ENCODE peak calls at places on chromosomes 7 and 10, in eight cellular contexts. C, J, E, S, B, Y, P and M are unnamed samples. For H3K4me1, the result is how much of the 10 kb centered on the place peaks cover.

GRCh38 chr7:21514071-21514470 is 28.8 kb upstream of the DNAH11 start:
- DNase-seq in P (no peak), Y (no peak), S (no peak), E (no peak), B (no peak), C (no peak), J (no peak), M (no peak)

GRCh38 chr10:11058965-11059364 is 41.3 kb downstream of the CELF2 start:
- DNase-seq in B (no peak), E (no peak), C (no peak), S (no peak), J (no peak), P (no peak), Y (no peak), M (no peak)

GRCh38 chr7:77980087-77980713 is 181.6 kb downstream of the PHTF2 start:
- DNase-seq in C (no peak), S (no peak), Y (no peak), E (no peak), P (no peak), J (no peak), B (no peak), M (no peak)

GRCh38 chr10:69668722-69669121 is 38.7 kb downstream of the FAM241B start:
- DNase-seq in Y (no peak), P (no peak), B (no peak), E (no peak), C (no peak), S (no peak), J (no peak), M (no peak)

GRCh38 chr7:148395292-148395691 is 195.3 kb upstream of the C7orf33 start:
- DNase-seq in B (no peak), J (no peak), Y (no peak), S (no peak), C (no peak), E (no peak), P (no peak), M (no peak)

GRCh38 chr7:33732462-33732861 is 172.9 kb upstream of the BMPER start:
- DNase-seq in E (no peak), P (no peak), B (no peak), C (no peak), Y (no peak), S (no peak), J (no peak), M (no peak)

GRCh38 chr7:23491502-23491901 is 21.2 kb upstream of the IGF2BP3 start:
- DNase-seq in P (peak), B (no peak), S (no peak), C (no peak), Y (no peak), E (no peak), J (no peak), M (no peak)

GRCh38 chr7:113730309-113730955 is 188.4 kb downstream of the PPP1R3A start:
- DNase-seq in Y (no peak), S (no peak), C (no peak), B (no peak), E (no peak), J (no peak), P (no peak), M (no peak)

GRCh38 chr10:78348416-78349164 is 314.9 kb downstream of the RPS24 start:
- DNase-seq in S (no peak), J (peak), P (peak), E (no peak), C (no peak), B (no peak), Y (no peak), M (no peak)

GRCh38 chr7:100584046-100584676 is 1.8 kb downstream of the LRCH4 start:
- DNase-seq in P (no peak), E (no peak), J (no peak), B (no peak), Y (no peak), C (no peak), S (no peak), M (no peak)

GRCh38 chr7:77887567-77887966 is 89.0 kb downstream of the PHTF2 start:
- DNase-seq in S (no peak), J (no peak), B (no peak), Y (no peak), P (no peak), C (no peak), E (no peak), M (no peak)

GRCh38 chr10:117134084-117135025 is 3.7 kb downstream of the VAX1 start:
- DNase-seq in J (no peak), C (no peak), S (no peak), B (no peak), Y (no peak), P (no peak), E (no peak), M (no peak)

DNA sequence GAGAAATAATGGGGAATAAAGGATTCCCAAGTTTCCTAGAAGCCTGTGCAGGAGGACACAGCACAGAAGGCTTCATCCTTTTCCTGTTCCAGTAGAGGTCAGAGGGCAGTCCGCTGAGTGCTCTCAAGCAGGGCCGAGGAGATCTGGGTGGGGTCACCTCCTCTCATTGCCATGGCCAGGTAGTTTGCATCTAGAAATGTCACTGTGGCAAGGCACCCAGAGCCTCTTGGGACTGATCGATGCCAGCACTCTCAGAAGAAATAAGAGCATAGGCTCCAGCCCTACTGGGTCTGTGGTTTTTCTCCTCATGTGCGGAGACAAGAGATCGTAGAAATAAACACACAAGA is 7.9 kb downstream of the NUB1 start:
- DNase-seq in E (no peak), Y (no peak), J (no peak), P (no peak), B (no peak), S (no peak), C (no peak), M (no peak)
- H3K27ac ChIP-seq in E (no peak), Y (no peak), J (peak), P (peak), B (no peak), S (peak), C (peak), M (peak)

GRCh38 chr7:116953727-116954442 is 584 bp downstream of the ST7 start:
- DNase-seq in J (peak), B (peak), C (peak), E (peak), P (peak), S (peak), Y (peak), M (peak)
- TF ChIP-seq POLR2A in J (peak), B (peak), C (peak), E (no peak), P (peak), S (no peak), Y (peak), M (no peak)

GRCh38 chr10:60427148-60427547 is 37.5 kb upstream of the ANK3 start:
- DNase-seq in P (no peak), E (no peak), J (no peak), C (no peak), Y (no peak), S (no peak), B (no peak), M (no peak)
- H3K4me1 ChIP-seq in P (under half), E (half or more), J (under half), C (under half), Y (under half), S (under half), B (under half), M (under half)

GRCh38 chr7:158778476-158778875 is 50.8 kb downstream of the ESYT2 start:
- DNase-seq in S (no peak), B (no peak), P (no peak), E (no peak), J (no peak), C (no peak), Y (no peak), M (no peak)
- H3K27ac ChIP-seq in S (no peak), B (no peak), P (no peak), E (no peak), J (no peak), C (no peak), Y (no peak), M (no peak)

GRCh38 chr10:34537629-34538231 is 277.4 kb downstream of the PARD3 start:
- DNase-seq in P (no peak), E (no peak), S (no peak), C (no peak), J (no peak), Y (no peak), B (no peak), M (no peak)

GRCh38 chr10:34535872-34536271 is 279.2 kb downstream of the PARD3 start:
- DNase-seq in B (no peak), Y (no peak), C (no peak), P (no peak), E (no peak), S (no peak), J (no peak), M (no peak)

GRCh38 chr10:34540492-34540891 is 274.6 kb downstream of the PARD3 start:
- DNase-seq in P (no peak), E (no peak), B (no peak), Y (no peak), J (no peak), S (no peak), C (no peak), M (no peak)

GRCh38 chr10:34538291-34538829 is 276.7 kb downstream of the PARD3 start:
- DNase-seq in S (no peak), C (no peak), B (no peak), P (no peak), J (no peak), Y (no peak), E (peak), M (peak)

DNA sequence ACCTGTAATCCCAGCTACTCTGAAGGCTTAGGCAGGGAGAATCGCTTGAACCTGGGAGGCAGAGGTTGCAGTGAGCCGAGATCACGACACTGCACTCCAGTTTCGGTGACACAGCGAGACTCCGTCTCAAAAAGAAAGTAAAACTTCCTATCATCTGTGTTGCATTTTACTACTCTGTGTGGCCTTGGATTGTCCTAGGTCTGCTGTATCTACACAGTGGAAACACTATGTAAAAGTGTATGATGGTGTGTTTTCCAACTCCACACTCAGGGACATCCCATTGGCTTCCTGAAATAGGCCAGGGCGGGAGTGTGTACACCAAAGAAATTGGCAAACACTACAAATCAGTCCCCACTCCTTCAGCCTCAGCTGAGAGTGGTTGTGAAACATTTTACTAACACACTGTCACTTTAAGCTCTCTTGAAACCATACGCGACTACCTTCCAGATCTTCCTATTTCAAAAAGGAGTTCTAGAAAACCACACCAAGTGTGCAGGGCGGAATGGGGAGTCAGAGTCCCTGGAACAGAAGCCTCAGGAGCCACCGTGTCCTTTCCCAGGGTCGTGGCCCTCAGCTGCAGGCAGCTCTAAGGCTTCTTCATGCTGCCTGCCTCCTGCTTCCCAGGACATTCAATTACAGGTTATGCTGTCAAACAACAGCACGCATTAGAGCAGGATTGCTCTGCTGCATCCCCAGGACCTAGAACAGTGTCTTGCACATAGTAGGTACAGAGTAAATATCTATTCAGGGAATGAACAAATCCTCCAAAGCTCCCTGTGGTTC is 275.4 kb downstream of the PARD3 start:
- DNase-seq in E (peak), C (no peak), S (no peak), J (no peak), B (peak), Y (no peak), P (peak), M (peak)
- TF ChIP-seq POLR2A in E (no peak), C (no peak), S (no peak), J (no peak), B (no peak), Y (no peak), P (peak), M (no peak)

GRCh38 chr7:24963218-24963617 is 16.8 kb downstream of the OSBPL3 start:
- DNase-seq in B (no peak), E (no peak), J (no peak), C (peak), Y (peak), S (peak), P (peak), M (peak)
- H3K4me1 ChIP-seq in B (under half), E (under half), J (under half), C (under half), Y (under half), S (under half), P (under half), M (under half)

DNA sequence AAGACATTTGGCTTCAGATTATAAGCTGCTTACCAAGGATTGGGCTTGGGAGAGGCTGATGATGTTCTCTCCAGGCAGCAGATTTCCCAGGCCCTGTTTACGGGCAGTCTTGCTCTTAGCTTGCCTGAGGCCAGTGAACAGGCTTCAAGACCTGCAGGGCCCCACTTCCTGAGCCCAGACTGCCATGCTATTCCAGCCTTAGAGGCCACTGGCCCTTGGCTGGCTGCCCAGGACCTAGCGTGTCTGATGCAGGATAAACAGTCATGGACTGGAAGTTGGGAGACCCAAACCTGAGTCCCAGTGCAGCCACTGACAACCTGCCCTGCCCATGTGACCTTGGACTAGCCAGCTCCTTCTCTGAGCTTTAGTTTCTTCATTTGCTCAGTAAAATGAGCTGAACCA is 2.9 kb downstream of the PRXL2A start:
- DNase-seq in Y (no peak), S (peak), E (no peak), P (peak), J (no peak), B (peak), C (peak), M (no peak)
- H3K27ac ChIP-seq in Y (peak), S (peak), E (no peak), P (peak), J (peak), B (no peak), C (peak), M (peak)